ENCODE peak calls at places on chromosome 14, in four cellular contexts. S is uterus, Q is spleen, B is fibroblast of lung. C is an unnamed sample. For H3K4me1, the result is how much of the 10 kb centered on the place peaks cover.

GRCh38 chr14:95250936-95251335 is 68.8 kb downstream of the CLMN start:
- DNase-seq in S (no peak), Q (no peak), B (no peak), C (no peak)

GRCh38 chr14:106509795-106510194 is 983.4 kb downstream of the TMEM121 start:
- DNase-seq in S (no peak), Q (no peak), B (no peak), C (no peak)

GRCh38 chr14:88879016-88879415 is 54.6 kb downstream of the TTC8 start:
- DNase-seq in S (no peak), Q (no peak), B (peak), C (no peak)

GRCh38 chr14:24058260-24058950 is 6.6 kb downstream of the CARMIL3 start:
- DNase-seq in S (peak), Q (peak), B (peak), C (no peak)

GRCh38 chr14:21096438-21096837 is 2.0 kb downstream of the ZNF219 start:
- DNase-seq in S (no peak), Q (no peak), B (no peak), C (no peak)

GRCh38 chr14:64688801-64689200 is 15.4 kb upstream of the PLEKHG3 start:
- DNase-seq in S (no peak), Q (no peak), B (no peak), C (peak)

GRCh38 chr14:51547260-51547659 is 104.5 kb upstream of the FRMD6 start:
- DNase-seq in S (peak), Q (no peak), B (peak), C (no peak)

GRCh38 chr14:96255501-96256366 is at the start of gene BDKRB1:
- DNase-seq in S (no peak), Q (no peak), B (peak), C (no peak)

GRCh38 chr14:58297412-58297761 is 968 bp upstream of the ARID4A start:
- DNase-seq in S (no peak), Q (no peak), B (no peak), C (peak)

GRCh38 chr14:23114669-23115491 is 4.2 kb downstream of the CEBPE start:
- DNase-seq in S (no peak), Q (peak), B (peak), C (no peak)

GRCh38 chr14:75113932-75114539 is 12.8 kb downstream of the NEK9 start:
- DNase-seq in S (no peak), Q (no peak), B (no peak), C (no peak)

GRCh38 chr14:59254911-59255545 is 66.6 kb downstream of the DAAM1 start:
- DNase-seq in S (peak), Q (no peak), B (peak), C (no peak)

GRCh38 chr14:36048667-36049066 is 127.9 kb downstream of the PTCSC3 start:
- DNase-seq in S (no peak), Q (no peak), B (no peak), C (no peak)

GRCh38 chr14:32028599-32028998 is 48.5 kb upstream of the ARHGAP5 start:
- DNase-seq in S (no peak), Q (no peak), B (no peak), C (no peak)

GRCh38 chr14:25406818-25407217 is 356.9 kb upstream of the STXBP6 start:
- DNase-seq in S (no peak), Q (no peak), B (no peak), C (no peak)

GRCh38 chr14:50750323-50750722 is 80.6 kb downstream of the NIN start:
- DNase-seq in S (no peak), Q (no peak), B (no peak), C (no peak)

GRCh38 chr14:65128096-65128495 is 25.8 kb upstream of the MAX start:
- DNase-seq in S (no peak), Q (no peak), B (peak), C (no peak)

GRCh38 chr14:59481407-59482119 is 2.6 kb downstream of the L3HYPDH start:
- DNase-seq in S (no peak), Q (no peak), B (peak), C (no peak)

GRCh38 chr14:104220225-104221070 is 82.1 kb downstream of the KIF26A start:
- DNase-seq in S (no peak), Q (peak), B (no peak), C (no peak)

GRCh38 chr14:102085503-102085902 is 1.3 kb downstream of the HSP90AA1 start:
- DNase-seq in S (no peak), Q (peak), B (no peak), C (no peak)

GRCh38 chr14:68522510-68523325 is 270.1 kb downstream of the ZFP36L1 start:
- DNase-seq in S (peak), Q (no peak), B (peak), C (no peak)

GRCh38 chr14:93085916-93086315 is 29.8 kb downstream of the ITPK1 start:
- DNase-seq in S (no peak), Q (no peak), B (no peak), C (no peak)

GRCh38 chr14:94722397-94722796 is 47.5 kb downstream of the GSC start:
- DNase-seq in S (no peak), Q (peak), B (no peak), C (no peak)

GRCh38 chr14:24317141-24317927 is 6.0 kb downstream of the LTB4R start:
- DNase-seq in S (no peak), Q (no peak), B (no peak), C (no peak)

GRCh38 chr14:49420201-49420600 is 166.0 kb downstream of the RPS29 start:
- DNase-seq in S (no peak), Q (no peak), B (no peak), C (no peak)

GRCh38 chr14:100586153-100586519 is 1.1 kb downstream of the BEGAIN start:
- DNase-seq in S (no peak), Q (peak), B (no peak), C (peak)

GRCh38 chr14:95290021-95290420 is 29.7 kb downstream of the CLMN start:
- DNase-seq in S (peak), Q (no peak), B (no peak), C (peak)

GRCh38 chr14:24179961-24180726 is 8.3 kb downstream of the REC8 start:
- DNase-seq in S (no peak), Q (peak), B (peak), C (peak)

GRCh38 chr14:49692895-49693737 is at the start of gene KLHDC1:
- DNase-seq in S (peak), Q (peak), B (peak), C (peak)

GRCh38 chr14:76546426-76547221 is 170.7 kb downstream of the ESRRB start:
- DNase-seq in S (no peak), Q (no peak), B (no peak), C (no peak)

GRCh38 chr14:64478634-64479250 is 13.4 kb downstream of the AKAP5 start:
- DNase-seq in S (no peak), Q (no peak), B (peak), C (no peak)

GRCh38 chr14:41922014-41922413 is 315.3 kb downstream of the LRFN5 start:
- DNase-seq in S (no peak), Q (no peak), B (peak), C (no peak)

GRCh38 chr14:72608391-72609204 is 285.3 kb downstream of the DPF3 start:
- DNase-seq in S (no peak), Q (no peak), B (peak), C (no peak)

GRCh38 chr14:86654558-86655184 is 1124.7 kb downstream of the FLRT2 start:
- DNase-seq in S (peak), Q (no peak), B (peak), C (no peak)

GRCh38 chr14:101001311-101002069 is 98.0 kb upstream of the RTL1 start:
- DNase-seq in S (no peak), Q (peak), B (peak), C (peak)

GRCh38 chr14:79583738-79584405 is 627.4 kb downstream of the DIO2 start:
- DNase-seq in S (no peak), Q (no peak), B (peak), C (no peak)

GRCh38 chr14:79581912-79582576 is 629.3 kb downstream of the DIO2 start:
- DNase-seq in S (no peak), Q (no peak), B (peak), C (no peak)

GRCh38 chr14:79578470-79578869 is 632.8 kb downstream of the DIO2 start:
- DNase-seq in S (no peak), Q (no peak), B (no peak), C (no peak)

GRCh38 chr14:79580908-79581307 is 630.4 kb downstream of the DIO2 start:
- DNase-seq in S (no peak), Q (no peak), B (no peak), C (no peak)

DNA sequence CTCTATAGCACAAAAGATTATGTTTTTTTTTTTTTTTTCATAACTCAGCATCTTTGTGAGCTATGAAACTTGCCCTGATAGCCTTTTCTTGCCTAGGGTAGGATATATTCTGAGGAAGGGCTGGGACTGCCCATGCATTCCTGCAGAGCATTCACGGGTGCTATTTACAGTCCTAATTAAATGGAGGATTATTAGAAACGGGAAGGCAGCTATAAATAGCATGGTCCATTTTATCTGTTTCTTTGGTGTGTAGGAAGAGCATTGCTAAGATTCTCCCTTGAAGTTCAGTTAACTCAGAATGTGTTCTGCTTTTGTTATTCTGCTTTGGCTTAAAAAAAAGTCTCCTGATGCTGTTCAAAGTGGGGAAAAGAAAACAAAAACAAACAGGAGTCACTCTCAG is 630.9 kb downstream of the DIO2 start:
- DNase-seq in S (no peak), Q (no peak), B (no peak), C (no peak)
- H3K4me1 ChIP-seq in S (under half), Q (under half), B (under half), C (under half)

DNA sequence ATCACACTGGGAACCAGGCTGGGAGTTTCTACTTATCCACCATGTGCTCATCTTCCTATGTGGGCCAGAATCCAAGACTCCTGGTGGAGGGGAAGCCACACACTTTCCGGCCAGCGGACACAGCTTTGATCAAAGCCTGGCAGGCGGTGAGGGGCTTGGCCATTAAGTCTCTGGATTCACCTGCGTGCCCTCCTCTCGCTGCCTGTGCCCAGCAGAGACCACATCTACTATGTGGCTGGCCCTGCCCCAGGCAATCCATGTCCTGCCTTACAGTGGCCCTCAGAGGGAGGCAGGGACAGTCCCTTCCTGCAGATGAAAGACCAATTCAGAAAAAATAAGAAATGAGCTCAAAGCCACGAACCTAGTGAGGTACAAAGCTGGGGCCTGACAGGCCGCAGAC is 82.7 kb upstream of the GPR68 start:
- DNase-seq in S (no peak), Q (peak), B (no peak), C (no peak)
- H3K4me1 ChIP-seq in S (under half), Q (under half), B (under half), C (under half)

DNA sequence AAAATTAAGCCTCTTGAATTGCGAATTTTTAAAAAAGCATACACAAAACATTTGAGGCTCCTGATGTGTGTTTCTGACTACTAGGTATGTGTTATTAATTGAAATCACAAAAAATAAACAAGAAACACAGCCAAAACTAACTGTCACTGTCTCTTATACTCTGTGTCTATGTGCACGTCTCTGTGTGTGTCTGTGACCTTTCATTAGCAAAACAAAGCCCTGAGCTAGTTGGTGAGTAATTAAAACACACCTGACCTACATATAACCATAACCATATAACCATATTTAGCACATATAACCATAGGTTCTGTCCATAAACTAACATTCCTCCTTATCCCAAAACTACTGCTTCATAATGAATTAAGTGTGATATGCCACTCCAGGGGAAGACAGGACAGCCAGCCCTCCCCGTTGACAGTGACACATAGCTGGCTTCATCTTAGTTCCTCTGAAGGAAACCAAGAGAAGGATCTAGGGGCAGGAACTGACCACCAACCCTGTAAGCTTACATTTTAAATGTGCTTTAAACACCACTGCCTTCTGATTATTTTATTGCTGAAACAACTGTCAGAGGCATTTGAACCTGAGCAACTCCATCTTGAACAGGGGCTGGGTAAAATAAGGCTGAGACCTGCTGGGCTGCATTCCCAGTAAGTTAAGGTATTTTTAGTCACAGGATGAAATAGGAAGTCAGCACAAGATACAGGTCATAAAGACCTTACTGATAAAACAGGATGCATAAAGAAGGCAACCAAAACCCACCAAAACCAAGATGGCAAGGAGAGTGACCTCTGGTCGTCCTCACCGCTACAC is 106.7 kb downstream of the PPP2R5E start:
- DNase-seq in S (no peak), Q (no peak), B (no peak), C (no peak)
- H3K4me1 ChIP-seq in S (under half), Q (under half), B (under half), C (under half)

DNA sequence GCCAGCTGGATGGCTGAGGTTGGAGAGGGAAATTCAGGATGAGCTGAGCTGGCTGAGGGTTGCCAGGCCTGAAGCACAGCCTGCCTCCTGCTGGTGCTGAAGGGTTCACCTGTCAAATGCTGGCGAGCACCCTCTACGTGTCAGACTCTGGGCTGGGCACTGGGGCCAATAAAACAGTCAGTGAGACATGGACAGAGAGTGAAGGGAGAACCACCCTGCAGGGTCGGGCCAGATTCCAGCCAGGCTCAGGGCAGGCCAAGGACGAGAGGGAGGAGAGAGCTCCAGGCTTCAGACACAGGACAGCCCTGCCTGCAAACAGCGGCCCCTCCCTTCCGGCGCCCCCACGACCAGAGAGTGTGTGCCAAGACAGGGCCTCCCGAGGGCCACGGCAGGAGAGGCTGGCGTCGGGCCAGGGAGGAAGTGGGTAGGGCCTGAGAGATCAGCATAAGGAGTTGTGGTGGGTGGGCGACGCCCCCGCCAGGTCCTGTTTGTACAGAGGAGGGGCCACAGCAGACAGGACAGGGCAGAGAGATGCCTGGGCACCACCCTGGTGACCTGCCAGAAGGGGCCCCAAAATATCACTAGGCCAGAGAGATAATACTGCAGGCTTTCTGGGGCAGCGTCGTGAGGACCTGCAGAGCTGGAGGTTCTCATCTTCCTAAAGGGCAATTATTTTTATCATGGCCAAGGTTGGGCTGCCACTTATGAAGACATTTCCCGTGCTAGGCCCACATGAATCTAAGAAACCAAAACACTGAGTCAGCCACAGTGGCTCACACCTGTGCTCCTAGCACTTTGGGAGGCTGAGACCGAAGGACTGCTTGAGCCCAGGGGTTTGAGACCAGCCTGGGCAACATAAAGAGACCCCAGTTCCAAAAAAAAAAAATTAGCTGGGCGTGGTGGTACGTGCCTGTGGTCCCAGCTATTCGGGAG is 73.1 kb upstream of the GPR68 start:
- DNase-seq in S (peak), Q (peak), B (peak), C (no peak)
- H3K4me1 ChIP-seq in S (under half), Q (under half), B (under half), C (under half)

DNA sequence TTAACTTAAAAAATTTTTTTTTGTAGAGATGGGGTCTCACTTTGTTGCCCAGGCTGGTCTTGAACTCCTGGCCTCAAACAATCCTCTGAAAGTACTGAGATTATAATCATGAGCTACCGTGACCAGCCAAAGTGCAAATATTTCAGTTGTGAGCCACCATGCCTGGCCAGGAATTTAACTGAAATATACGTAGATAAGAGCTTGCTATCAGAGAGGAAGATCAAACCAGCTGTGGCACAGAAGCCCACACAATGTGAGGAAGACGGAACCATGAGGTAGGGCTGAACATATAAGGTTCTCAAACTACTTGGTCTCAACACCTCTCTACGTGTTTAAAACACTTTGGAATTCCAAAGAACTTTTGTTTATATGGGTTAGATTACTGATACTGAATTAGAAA is 29.1 kb downstream of the ATG14 start:
- DNase-seq in S (no peak), Q (no peak), B (no peak), C (no peak)
- H3K4me1 ChIP-seq in S (under half), Q (under half), B (under half), C (under half)

DNA sequence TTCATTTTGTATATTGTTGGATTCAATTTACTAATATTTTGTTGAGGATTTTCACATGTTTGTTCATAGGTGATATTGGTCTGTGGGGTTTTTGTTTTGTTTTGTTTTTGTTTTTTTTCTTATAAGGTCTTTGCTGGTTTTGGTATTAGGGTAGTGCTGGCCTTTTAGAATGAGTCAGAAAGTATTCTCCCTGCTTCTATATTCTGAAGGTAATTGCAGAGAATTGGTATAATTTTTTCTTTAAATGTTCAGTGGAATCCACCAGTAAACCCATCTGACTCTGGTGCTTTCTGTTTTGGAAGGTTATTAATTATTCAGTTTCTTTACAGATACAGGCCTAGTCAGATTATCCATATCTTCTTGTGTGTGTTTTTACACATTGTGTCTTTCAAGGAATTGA is 8.9 kb downstream of the TOGARAM1 start:
- DNase-seq in S (no peak), Q (no peak), B (no peak), C (no peak)
- H3K4me1 ChIP-seq in S (under half), Q (under half), B (under half), C (under half)